ENCODE peak calls at places on chromosomes 7 and 10, in ten cellular contexts. One of them, this sample, is unnamed.

GRCh38 chr10:86649471-86650150 is 4.7 kb upstream of the OPN4 start:
- DNase-seq in anterior cingulate cortex: no peak
- DNase-seq in skeletal muscle cell: no peak
- DNase-seq in nephron progenitor cell: no peak
- DNase-seq in NCI-H748 treated with DMSO at 0.1 percent for 48 hours: no peak
- DNase-seq in sciatic nerve: no peak
- DNase-seq in KBM-7: no peak
- DNase-seq in IMR-90: no peak
- DNase-seq in activated CD4-positive, alpha-beta T cell treated with anti-CD3 and anti-CD28 coated beads for 48 hours: no peak
- DNase-seq in activated naive CD8-positive, alpha-beta T cell treated with anti-CD3 and anti-CD28 coated beads, Interleukin-2, amount 50 U/mL, for 24 hours: no peak
- DNase-seq in this sample: no peak

GRCh38 chr7:54664235-54665228 is 94.5 kb downstream of the SEC61G start:
- DNase-seq in anterior cingulate cortex: peak
- DNase-seq in skeletal muscle cell: no peak
- DNase-seq in nephron progenitor cell: peak
- DNase-seq in NCI-H748 treated with DMSO at 0.1 percent for 48 hours: peak
- DNase-seq in sciatic nerve: peak
- DNase-seq in KBM-7: peak
- DNase-seq in IMR-90: peak
- DNase-seq in activated CD4-positive, alpha-beta T cell treated with anti-CD3 and anti-CD28 coated beads for 48 hours: peak
- DNase-seq in activated naive CD8-positive, alpha-beta T cell treated with anti-CD3 and anti-CD28 coated beads, Interleukin-2, amount 50 U/mL, for 24 hours: peak
- DNase-seq in this sample: no peak

GRCh38 chr7:73768661-73769480 is 1.2 kb downstream of the CLDN3 start:
- DNase-seq in anterior cingulate cortex: no peak
- DNase-seq in skeletal muscle cell: no peak
- DNase-seq in nephron progenitor cell: no peak
- DNase-seq in NCI-H748 treated with DMSO at 0.1 percent for 48 hours: no peak
- DNase-seq in sciatic nerve: no peak
- DNase-seq in KBM-7: no peak
- DNase-seq in IMR-90: no peak
- DNase-seq in activated CD4-positive, alpha-beta T cell treated with anti-CD3 and anti-CD28 coated beads for 48 hours: no peak
- DNase-seq in activated naive CD8-positive, alpha-beta T cell treated with anti-CD3 and anti-CD28 coated beads, Interleukin-2, amount 50 U/mL, for 24 hours: no peak
- DNase-seq in this sample: no peak

GRCh38 chr10:132493246-132493755 is 44.3 kb upstream of the INPP5A start:
- DNase-seq in anterior cingulate cortex: no peak
- DNase-seq in skeletal muscle cell: no peak
- DNase-seq in nephron progenitor cell: no peak
- DNase-seq in NCI-H748 treated with DMSO at 0.1 percent for 48 hours: no peak
- DNase-seq in sciatic nerve: peak
- DNase-seq in KBM-7: no peak
- DNase-seq in IMR-90: no peak
- DNase-seq in activated CD4-positive, alpha-beta T cell treated with anti-CD3 and anti-CD28 coated beads for 48 hours: no peak
- DNase-seq in activated naive CD8-positive, alpha-beta T cell treated with anti-CD3 and anti-CD28 coated beads, Interleukin-2, amount 50 U/mL, for 24 hours: no peak
- DNase-seq in this sample: no peak

GRCh38 chr7:135704698-135705097 is 23.3 kb downstream of the SLC13A4 start:
- DNase-seq in anterior cingulate cortex: no peak
- DNase-seq in skeletal muscle cell: no peak
- DNase-seq in nephron progenitor cell: no peak
- DNase-seq in NCI-H748 treated with DMSO at 0.1 percent for 48 hours: no peak
- DNase-seq in sciatic nerve: no peak
- DNase-seq in KBM-7: no peak
- DNase-seq in IMR-90: no peak
- DNase-seq in activated CD4-positive, alpha-beta T cell treated with anti-CD3 and anti-CD28 coated beads for 48 hours: no peak
- DNase-seq in activated naive CD8-positive, alpha-beta T cell treated with anti-CD3 and anti-CD28 coated beads, Interleukin-2, amount 50 U/mL, for 24 hours: no peak
- DNase-seq in this sample: no peak

GRCh38 chr10:94125856-94126255 is 132.1 kb downstream of the PLCE1 start:
- DNase-seq in anterior cingulate cortex: no peak
- DNase-seq in skeletal muscle cell: no peak
- DNase-seq in nephron progenitor cell: no peak
- DNase-seq in NCI-H748 treated with DMSO at 0.1 percent for 48 hours: no peak
- DNase-seq in sciatic nerve: no peak
- DNase-seq in KBM-7: no peak
- DNase-seq in IMR-90: peak
- DNase-seq in activated CD4-positive, alpha-beta T cell treated with anti-CD3 and anti-CD28 coated beads for 48 hours: no peak
- DNase-seq in activated naive CD8-positive, alpha-beta T cell treated with anti-CD3 and anti-CD28 coated beads, Interleukin-2, amount 50 U/mL, for 24 hours: no peak
- DNase-seq in this sample: no peak

GRCh38 chr7:43803865-43804264 is 45.4 kb downstream of the BLVRA start:
- DNase-seq in anterior cingulate cortex: no peak
- DNase-seq in skeletal muscle cell: no peak
- DNase-seq in nephron progenitor cell: no peak
- DNase-seq in NCI-H748 treated with DMSO at 0.1 percent for 48 hours: no peak
- DNase-seq in sciatic nerve: no peak
- DNase-seq in KBM-7: no peak
- DNase-seq in IMR-90: no peak
- DNase-seq in activated CD4-positive, alpha-beta T cell treated with anti-CD3 and anti-CD28 coated beads for 48 hours: no peak
- DNase-seq in activated naive CD8-positive, alpha-beta T cell treated with anti-CD3 and anti-CD28 coated beads, Interleukin-2, amount 50 U/mL, for 24 hours: no peak
- DNase-seq in this sample: no peak

GRCh38 chr10:63133787-63134557 is 844 bp downstream of the NRBF2 start:
- DNase-seq in anterior cingulate cortex: no peak
- DNase-seq in skeletal muscle cell: no peak
- DNase-seq in nephron progenitor cell: no peak
- DNase-seq in NCI-H748 treated with DMSO at 0.1 percent for 48 hours: no peak
- DNase-seq in sciatic nerve: no peak
- DNase-seq in KBM-7: peak
- DNase-seq in IMR-90: peak
- DNase-seq in activated CD4-positive, alpha-beta T cell treated with anti-CD3 and anti-CD28 coated beads for 48 hours: no peak
- DNase-seq in activated naive CD8-positive, alpha-beta T cell treated with anti-CD3 and anti-CD28 coated beads, Interleukin-2, amount 50 U/mL, for 24 hours: no peak
- DNase-seq in this sample: no peak

GRCh38 chr10:109861051-109861450 is 62.3 kb downstream of the XPNPEP1 start:
- DNase-seq in anterior cingulate cortex: no peak
- DNase-seq in skeletal muscle cell: no peak
- DNase-seq in nephron progenitor cell: no peak
- DNase-seq in NCI-H748 treated with DMSO at 0.1 percent for 48 hours: no peak
- DNase-seq in sciatic nerve: no peak
- DNase-seq in KBM-7: no peak
- DNase-seq in IMR-90: no peak
- DNase-seq in activated CD4-positive, alpha-beta T cell treated with anti-CD3 and anti-CD28 coated beads for 48 hours: no peak
- DNase-seq in activated naive CD8-positive, alpha-beta T cell treated with anti-CD3 and anti-CD28 coated beads, Interleukin-2, amount 50 U/mL, for 24 hours: no peak
- DNase-seq in this sample: no peak

GRCh38 chr10:70440296-70441160 is 953 bp downstream of the NODAL start:
- DNase-seq in anterior cingulate cortex: no peak
- DNase-seq in skeletal muscle cell: no peak
- DNase-seq in nephron progenitor cell: peak
- DNase-seq in NCI-H748 treated with DMSO at 0.1 percent for 48 hours: no peak
- DNase-seq in sciatic nerve: no peak
- DNase-seq in KBM-7: no peak
- DNase-seq in IMR-90: no peak
- DNase-seq in activated CD4-positive, alpha-beta T cell treated with anti-CD3 and anti-CD28 coated beads for 48 hours: peak
- DNase-seq in activated naive CD8-positive, alpha-beta T cell treated with anti-CD3 and anti-CD28 coated beads, Interleukin-2, amount 50 U/mL, for 24 hours: no peak
- DNase-seq in this sample: no peak

GRCh38 chr7:158746957-158747356 is 42.4 kb upstream of the NCAPG2 start:
- DNase-seq in anterior cingulate cortex: no peak
- DNase-seq in skeletal muscle cell: no peak
- DNase-seq in nephron progenitor cell: no peak
- DNase-seq in NCI-H748 treated with DMSO at 0.1 percent for 48 hours: no peak
- DNase-seq in sciatic nerve: no peak
- DNase-seq in KBM-7: no peak
- DNase-seq in IMR-90: no peak
- DNase-seq in activated CD4-positive, alpha-beta T cell treated with anti-CD3 and anti-CD28 coated beads for 48 hours: no peak
- DNase-seq in activated naive CD8-positive, alpha-beta T cell treated with anti-CD3 and anti-CD28 coated beads, Interleukin-2, amount 50 U/mL, for 24 hours: no peak
- DNase-seq in this sample: no peak

GRCh38 chr7:36794689-36795088 is 70.4 kb upstream of the AOAH start:
- DNase-seq in anterior cingulate cortex: no peak
- DNase-seq in skeletal muscle cell: no peak
- DNase-seq in nephron progenitor cell: no peak
- DNase-seq in NCI-H748 treated with DMSO at 0.1 percent for 48 hours: peak
- DNase-seq in sciatic nerve: peak
- DNase-seq in KBM-7: no peak
- DNase-seq in IMR-90: no peak
- DNase-seq in activated CD4-positive, alpha-beta T cell treated with anti-CD3 and anti-CD28 coated beads for 48 hours: no peak
- DNase-seq in activated naive CD8-positive, alpha-beta T cell treated with anti-CD3 and anti-CD28 coated beads, Interleukin-2, amount 50 U/mL, for 24 hours: no peak
- DNase-seq in this sample: no peak

GRCh38 chr10:89793649-89794254 is 92.4 kb downstream of the KIF20B start:
- DNase-seq in anterior cingulate cortex: no peak
- DNase-seq in skeletal muscle cell: peak
- DNase-seq in nephron progenitor cell: peak
- DNase-seq in NCI-H748 treated with DMSO at 0.1 percent for 48 hours: peak
- DNase-seq in sciatic nerve: no peak
- DNase-seq in KBM-7: peak
- DNase-seq in IMR-90: peak
- DNase-seq in activated CD4-positive, alpha-beta T cell treated with anti-CD3 and anti-CD28 coated beads for 48 hours: peak
- DNase-seq in activated naive CD8-positive, alpha-beta T cell treated with anti-CD3 and anti-CD28 coated beads, Interleukin-2, amount 50 U/mL, for 24 hours: peak
- DNase-seq in this sample: no peak

GRCh38 chr7:94698275-94698674 is 42.3 kb upstream of the SGCE start:
- DNase-seq in anterior cingulate cortex: no peak
- DNase-seq in skeletal muscle cell: peak
- DNase-seq in nephron progenitor cell: no peak
- DNase-seq in NCI-H748 treated with DMSO at 0.1 percent for 48 hours: no peak
- DNase-seq in sciatic nerve: no peak
- DNase-seq in KBM-7: no peak
- DNase-seq in IMR-90: peak
- DNase-seq in activated CD4-positive, alpha-beta T cell treated with anti-CD3 and anti-CD28 coated beads for 48 hours: no peak
- DNase-seq in activated naive CD8-positive, alpha-beta T cell treated with anti-CD3 and anti-CD28 coated beads, Interleukin-2, amount 50 U/mL, for 24 hours: no peak
- DNase-seq in this sample: no peak

GRCh38 chr7:140326116-140326928 is 72.0 kb downstream of the SLC37A3 start:
- DNase-seq in anterior cingulate cortex: peak
- DNase-seq in skeletal muscle cell: no peak
- DNase-seq in nephron progenitor cell: peak
- DNase-seq in NCI-H748 treated with DMSO at 0.1 percent for 48 hours: peak
- DNase-seq in sciatic nerve: peak
- DNase-seq in KBM-7: peak
- DNase-seq in IMR-90: peak
- DNase-seq in activated CD4-positive, alpha-beta T cell treated with anti-CD3 and anti-CD28 coated beads for 48 hours: peak
- DNase-seq in activated naive CD8-positive, alpha-beta T cell treated with anti-CD3 and anti-CD28 coated beads, Interleukin-2, amount 50 U/mL, for 24 hours: peak
- DNase-seq in this sample: peak

GRCh38 chr7:127618775-127619174 is 833 bp upstream of the PAX4 start:
- DNase-seq in anterior cingulate cortex: no peak
- DNase-seq in skeletal muscle cell: no peak
- DNase-seq in nephron progenitor cell: no peak
- DNase-seq in NCI-H748 treated with DMSO at 0.1 percent for 48 hours: no peak
- DNase-seq in sciatic nerve: no peak
- DNase-seq in KBM-7: no peak
- DNase-seq in IMR-90: no peak
- DNase-seq in activated CD4-positive, alpha-beta T cell treated with anti-CD3 and anti-CD28 coated beads for 48 hours: no peak
- DNase-seq in activated naive CD8-positive, alpha-beta T cell treated with anti-CD3 and anti-CD28 coated beads, Interleukin-2, amount 50 U/mL, for 24 hours: no peak
- DNase-seq in this sample: no peak